ENCODE peak calls at places on chromosomes 6 and 20, in seven cellular contexts. O, Y, I, B, A, H and M are unnamed samples. For H3K4me1, the result is how much of the 10 kb centered on the place peaks cover.

GRCh38 chr6:7640607-7641577 is 50.9 kb downstream of the SNRNP48 start:
- DNase-seq in O (no peak), Y (no peak), I (peak), B (no peak), A (no peak), H (peak), M (no peak)

GRCh38 chr6:81859884-81860283 is 107.4 kb upstream of the TENT5A start:
- DNase-seq in O (peak), Y (no peak), I (no peak), B (no peak), A (no peak), H (no peak), M (no peak)

GRCh38 chr6:52511572-52512151 is 65.2 kb downstream of the TRAM2 start:
- DNase-seq in O (peak), Y (no peak), I (no peak), B (no peak), A (no peak), H (no peak), M (no peak)

GRCh38 chr20:33647603-33648395 is 14.3 kb upstream of the C20orf144 start:
- DNase-seq in O (peak), Y (no peak), I (peak), B (no peak), A (peak), H (peak), M (no peak)

GRCh38 chr20:25622450-25623224 is 1.2 kb downstream of the NANP start:
- DNase-seq in O (peak), Y (no peak), I (no peak), B (no peak), A (no peak), H (peak), M (peak)

GRCh38 chr20:25672659-25673058 is 24.0 kb downstream of the ZNF337 start:
- DNase-seq in O (no peak), Y (no peak), I (no peak), B (no peak), A (no peak), H (no peak), M (no peak)

GRCh38 chr6:7513534-7513933 is 27.9 kb upstream of the DSP start:
- DNase-seq in O (no peak), Y (no peak), I (no peak), B (no peak), A (peak), H (no peak), M (no peak)

GRCh38 chr6:135675862-135676261 is 175.6 kb upstream of the PDE7B start:
- DNase-seq in O (peak), Y (peak), I (no peak), B (no peak), A (no peak), H (peak), M (peak)

GRCh38 chr20:59807909-59808728 is 125.3 kb downstream of the SYCP2 start:
- DNase-seq in O (no peak), Y (peak), I (peak), B (peak), A (no peak), H (no peak), M (no peak)

GRCh38 chr20:21352703-21353102 is 44.6 kb downstream of the NKX2-4 start:
- DNase-seq in O (peak), Y (no peak), I (no peak), B (no peak), A (no peak), H (peak), M (peak)

GRCh38 chr6:165704001-165704748 is 41.1 kb upstream of the PDE10A start:
- DNase-seq in O (peak), Y (no peak), I (no peak), B (no peak), A (peak), H (peak), M (no peak)

GRCh38 chr6:131130546-131130925 is 4.7 kb upstream of the AKAP7 start:
- DNase-seq in O (no peak), Y (no peak), I (no peak), B (no peak), A (no peak), H (no peak), M (no peak)

GRCh38 chr20:49270177-49270576 is 7.7 kb downstream of the ZNFX1 start:
- DNase-seq in O (no peak), Y (no peak), I (peak), B (no peak), A (no peak), H (no peak), M (no peak)

GRCh38 chr6:3287308-3287707 is 28.6 kb downstream of the PSMG4 start:
- DNase-seq in O (no peak), Y (no peak), I (peak), B (no peak), A (no peak), H (no peak), M (no peak)

GRCh38 chr6:14501240-14501639 is 383.7 kb downstream of the CD83 start:
- DNase-seq in O (no peak), Y (no peak), I (no peak), B (no peak), A (no peak), H (no peak), M (peak)

GRCh38 chr20:49539481-49540231 is 28.3 kb downstream of the PTGIS start:
- DNase-seq in O (no peak), Y (no peak), I (peak), B (no peak), A (no peak), H (no peak), M (no peak)

GRCh38 chr20:48732081-48732829 is 95.5 kb downstream of the PREX1 start:
- DNase-seq in O (peak), Y (no peak), I (no peak), B (no peak), A (peak), H (no peak), M (no peak)

GRCh38 chr6:27669278-27669797 is 196.4 kb upstream of the ZNF184 start:
- DNase-seq in O (peak), Y (no peak), I (no peak), B (no peak), A (no peak), H (no peak), M (peak)

GRCh38 chr6:32195902-32196681 is 3.6 kb upstream of the GPSM3 start:
- DNase-seq in O (peak), Y (peak), I (peak), B (peak), A (peak), H (peak), M (peak)

GRCh38 chr20:15200139-15200538 is 862.7 kb upstream of the FLRT3 start:
- DNase-seq in O (no peak), Y (no peak), I (no peak), B (no peak), A (no peak), H (no peak), M (no peak)

GRCh38 chr6:106568518-106568917 is 60.8 kb downstream of the RTN4IP1 start:
- DNase-seq in O (no peak), Y (no peak), I (no peak), B (no peak), A (no peak), H (no peak), M (no peak)

GRCh38 chr6:41439524-41440418 is 104.4 kb downstream of the NCR2 start:
- DNase-seq in O (no peak), Y (no peak), I (no peak), B (no peak), A (no peak), H (no peak), M (no peak)

GRCh38 chr6:2181567-2181966 is 63.8 kb downstream of the GMDS start:
- DNase-seq in O (peak), Y (no peak), I (no peak), B (no peak), A (no peak), H (no peak), M (no peak)

GRCh38 chr6:22042713-22043112 is 254.1 kb downstream of the PRL start:
- DNase-seq in O (no peak), Y (no peak), I (no peak), B (no peak), A (no peak), H (no peak), M (no peak)

GRCh38 chr20:504632-505075 is 38.9 kb downstream of the CSNK2A1 start:
- DNase-seq in O (no peak), Y (no peak), I (no peak), B (no peak), A (peak), H (no peak), M (no peak)

GRCh38 chr6:68572525-68572924 is 62.6 kb upstream of the ADGRB3 start:
- DNase-seq in O (no peak), Y (peak), I (peak), B (no peak), A (no peak), H (peak), M (peak)

GRCh38 chr6:14804444-14805210 is 441.2 kb upstream of the JARID2 start:
- DNase-seq in O (no peak), Y (peak), I (no peak), B (peak), A (no peak), H (peak), M (no peak)

GRCh38 chr6:88548891-88549505 is 382.9 kb upstream of the CNR1 start:
- DNase-seq in O (no peak), Y (no peak), I (no peak), B (no peak), A (no peak), H (no peak), M (no peak)

GRCh38 chr20:57481281-57481711 is 43.6 kb downstream of the CTCFL start:
- DNase-seq in O (no peak), Y (no peak), I (peak), B (no peak), A (no peak), H (no peak), M (no peak)

GRCh38 chr6:22071655-22072054 is 225.2 kb downstream of the PRL start:
- DNase-seq in O (peak), Y (peak), I (no peak), B (no peak), A (peak), H (peak), M (peak)

GRCh38 chr6:160766657-160767018 is 64.6 kb downstream of the PLG start:
- DNase-seq in O (no peak), Y (no peak), I (no peak), B (no peak), A (no peak), H (no peak), M (no peak)

GRCh38 chr20:36093804-36094145 is 60.8 kb upstream of the EPB41L1 start:
- DNase-seq in O (no peak), Y (no peak), I (no peak), B (no peak), A (no peak), H (no peak), M (no peak)

GRCh38 chr20:36093025-36093803 is 61.3 kb upstream of the EPB41L1 start:
- DNase-seq in O (peak), Y (peak), I (peak), B (peak), A (peak), H (peak), M (peak)

GRCh38 chr20:36092424-36093024 is 62.0 kb upstream of the EPB41L1 start:
- DNase-seq in O (peak), Y (peak), I (peak), B (no peak), A (no peak), H (no peak), M (no peak)

GRCh38 chr20:36096404-36096799 is 58.1 kb upstream of the EPB41L1 start:
- DNase-seq in O (no peak), Y (no peak), I (no peak), B (no peak), A (no peak), H (no peak), M (no peak)

DNA sequence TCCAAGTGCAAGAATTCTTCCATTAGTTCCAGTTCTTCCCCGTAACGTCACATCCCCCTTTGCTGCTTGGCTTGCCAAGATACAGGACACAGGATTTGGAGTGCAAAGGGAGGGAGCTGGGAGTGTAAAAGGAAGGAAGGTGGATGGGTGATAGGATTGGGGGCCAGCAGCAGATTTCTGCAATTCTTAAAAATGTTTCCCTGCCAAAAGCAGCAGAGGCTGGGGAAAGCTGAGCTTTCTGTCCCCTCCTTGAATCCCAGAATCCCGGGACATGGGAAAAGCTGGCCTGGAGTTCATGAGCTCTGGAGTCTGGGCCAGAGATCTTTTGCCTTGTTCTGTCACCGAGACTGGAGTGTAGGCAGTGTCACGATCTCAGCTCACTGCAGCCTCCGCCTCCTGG is 60.0 kb upstream of the EPB41L1 start:
- DNase-seq in O (peak), Y (peak), I (no peak), B (no peak), A (no peak), H (peak), M (no peak)
- H3K4me1 ChIP-seq in O (under half), Y (under half), I (half or more), B (under half), A (under half), H (under half), M (under half)

DNA sequence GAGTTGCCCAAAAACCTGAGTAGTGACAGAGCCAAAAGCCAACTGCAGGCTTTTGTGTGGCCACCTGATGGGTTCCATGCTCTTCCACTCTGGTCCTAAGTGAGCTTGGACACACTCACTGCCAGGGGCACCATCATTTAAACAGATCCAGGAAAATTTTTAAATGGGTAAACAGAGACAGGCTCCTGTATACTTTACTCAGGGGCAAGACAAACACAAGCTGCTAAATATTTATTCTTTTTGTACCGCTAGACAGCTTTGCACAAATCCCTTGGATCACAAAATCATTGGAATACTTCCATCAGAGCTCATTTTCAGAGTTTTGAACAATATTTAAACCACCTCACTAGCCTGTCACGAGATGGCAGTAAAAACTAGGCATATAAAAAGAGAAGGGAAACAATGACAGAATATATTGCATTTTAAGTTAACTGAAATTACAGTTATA is 31.4 kb downstream of the GCLC start:
- DNase-seq in O (no peak), Y (no peak), I (no peak), B (no peak), A (peak), H (peak), M (no peak)
- H3K4me1 ChIP-seq in O (under half), Y (under half), I (under half), B (under half), A (under half), H (under half), M (under half)

GRCh38 chr6:11215773-11216172 is 16.7 kb downstream of the NEDD9 start:
- DNase-seq in O (peak), Y (no peak), I (no peak), B (peak), A (peak), H (no peak), M (peak)

GRCh38 chr6:11212625-11213024 is 19.8 kb downstream of the NEDD9 start:
- DNase-seq in O (peak), Y (no peak), I (no peak), B (peak), A (no peak), H (peak), M (peak)

GRCh38 chr6:11213305-11214106 is 19.0 kb downstream of the NEDD9 start:
- DNase-seq in O (peak), Y (no peak), I (no peak), B (no peak), A (no peak), H (peak), M (no peak)

GRCh38 chr6:11214911-11215310 is 17.6 kb downstream of the NEDD9 start:
- DNase-seq in O (peak), Y (no peak), I (no peak), B (no peak), A (no peak), H (no peak), M (no peak)

DNA sequence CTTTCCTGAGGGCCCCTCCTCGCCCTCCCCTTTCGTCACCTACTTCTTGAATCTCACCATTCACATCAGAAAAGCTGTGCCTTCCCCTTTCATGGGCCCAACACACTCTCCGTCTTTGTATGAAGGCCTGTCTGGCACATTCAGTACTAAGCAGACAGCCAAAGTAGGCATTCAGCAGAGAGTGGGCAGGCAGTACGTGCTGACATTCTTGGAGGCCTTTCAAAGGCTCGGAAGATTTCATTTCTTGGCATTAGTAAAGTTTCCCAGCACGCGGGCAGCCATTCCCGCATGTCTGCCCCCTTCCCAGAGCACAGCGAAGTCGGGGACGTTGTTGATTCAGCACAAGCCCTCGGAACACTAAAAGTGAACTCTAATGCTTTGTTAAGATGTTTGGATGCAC is 18.0 kb downstream of the NEDD9 start:
- DNase-seq in O (no peak), Y (no peak), I (no peak), B (no peak), A (peak), H (no peak), M (no peak)
- H3K4me1 ChIP-seq in O (half or more), Y (half or more), I (under half), B (half or more), A (under half), H (under half), M (under half)

DNA sequence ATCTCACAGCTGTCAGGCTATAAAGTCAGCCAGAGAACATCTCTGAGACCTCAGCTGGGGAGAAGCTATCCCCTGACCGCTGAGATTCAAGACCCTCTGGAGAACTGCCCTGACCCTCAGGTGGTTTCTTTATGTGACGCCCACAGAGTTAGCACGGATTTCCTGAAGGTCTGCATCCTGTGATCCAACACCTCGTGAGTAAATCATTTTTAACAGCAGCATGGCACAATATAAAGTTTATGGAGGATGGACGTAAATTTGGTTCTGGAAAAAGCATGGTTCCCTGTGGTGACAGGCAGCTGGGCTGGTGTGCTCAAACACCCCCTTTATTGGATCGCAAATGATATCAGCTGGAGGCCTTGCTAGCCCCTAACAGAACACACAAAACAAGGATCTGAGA is 25.3 kb upstream of the TRAF3IP2 start:
- DNase-seq in O (peak), Y (no peak), I (no peak), B (no peak), A (no peak), H (no peak), M (no peak)
- H3K4me1 ChIP-seq in O (under half), Y (under half), I (under half), B (under half), A (under half), H (under half), M (under half)

GRCh38 chr6:129186988-129187387 is 304.1 kb downstream of the LAMA2 start:
- DNase-seq in O (peak), Y (no peak), I (no peak), B (no peak), A (no peak), H (peak), M (peak)

GRCh38 chr6:129184324-129184723 is 301.4 kb downstream of the LAMA2 start:
- DNase-seq in O (no peak), Y (no peak), I (no peak), B (no peak), A (no peak), H (no peak), M (no peak)

GRCh38 chr6:129183039-129183438 is 300.1 kb downstream of the LAMA2 start:
- DNase-seq in O (no peak), Y (no peak), I (no peak), B (no peak), A (no peak), H (peak), M (no peak)

GRCh38 chr6:129183681-129184216 is 300.8 kb downstream of the LAMA2 start:
- DNase-seq in O (peak), Y (no peak), I (no peak), B (no peak), A (no peak), H (peak), M (peak)

GRCh38 chr6:129184808-129185366 is 301.9 kb downstream of the LAMA2 start:
- DNase-seq in O (no peak), Y (no peak), I (no peak), B (no peak), A (no peak), H (peak), M (no peak)
- H3K4me1 ChIP-seq in O (under half), Y (under half), I (under half), B (under half), A (under half), H (under half), M (under half)

GRCh38 chr20:32472581-32473207 is 112.4 kb downstream of the NOL4L start:
- DNase-seq in O (no peak), Y (no peak), I (no peak), B (no peak), A (no peak), H (no peak), M (no peak)

GRCh38 chr20:32474967-32475819 is 109.9 kb downstream of the NOL4L start:
- DNase-seq in O (peak), Y (peak), I (peak), B (peak), A (peak), H (peak), M (no peak)

GRCh38 chr20:32474009-32474716 is 111.0 kb downstream of the NOL4L start:
- DNase-seq in O (peak), Y (peak), I (no peak), B (no peak), A (no peak), H (no peak), M (no peak)

GRCh38 chr20:32473231-32474008 is 111.7 kb downstream of the NOL4L start:
- DNase-seq in O (no peak), Y (peak), I (peak), B (no peak), A (no peak), H (no peak), M (no peak)

GRCh38 chr20:32474717-32474966 is 110.5 kb downstream of the NOL4L start:
- DNase-seq in O (no peak), Y (no peak), I (no peak), B (no peak), A (no peak), H (no peak), M (no peak)
- H3K4me1 ChIP-seq in O (half or more), Y (half or more), I (half or more), B (under half), A (under half), H (under half), M (under half)

GRCh38 chr20:52540489-52540888 is 348.9 kb upstream of the ZFP64 start:
- DNase-seq in O (no peak), Y (no peak), I (no peak), B (no peak), A (no peak), H (no peak), M (no peak)
- H3K4me1 ChIP-seq in O (under half), Y (under half), I (under half), B (under half), A (under half), H (under half), M (under half)